ENCODE peak calls at places on chromosomes 13 and 19, in eight cellular contexts. L, W, F, D, N, M, E and B are unnamed samples.

GRCh38 chr19:2059422-2060201 is 8.6 kb upstream of the MKNK2 start:
- DNase-seq in F (peak), M (peak), N (peak), E (peak), L (peak), D (peak), W (peak), B (no peak)

GRCh38 chr13:96762876-96763275 is 231.4 kb downstream of the OXGR1 start:
- DNase-seq in N (no peak), F (no peak), M (no peak), L (no peak), W (no peak), D (peak), E (no peak), B (no peak)

GRCh38 chr13:25908390-25908789 is 143.4 kb downstream of the SHISA2 start:
- DNase-seq in M (no peak), D (no peak), N (no peak), E (no peak), L (no peak), F (no peak), W (no peak), B (no peak)

GRCh38 chr19:48925240-48925843 is 8.2 kb upstream of the DHDH start:
- DNase-seq in F (no peak), N (peak), M (no peak), D (peak), L (no peak), E (no peak), W (no peak), B (no peak)

GRCh38 chr19:17235618-17236413 is 9.8 kb downstream of the OCEL1 start:
- DNase-seq in M (peak), L (peak), D (peak), E (peak), W (peak), N (peak), F (peak), B (peak)

GRCh38 chr13:44763604-44764311 is 187.6 kb upstream of the TSC22D1 start:
- DNase-seq in M (no peak), E (no peak), F (peak), N (peak), D (peak), W (peak), L (peak), B (peak)

GRCh38 chr13:105165449-105166125 is 1369.9 kb downstream of the EFNB2 start:
- DNase-seq in M (no peak), W (no peak), E (no peak), N (no peak), F (no peak), L (no peak), D (no peak), B (no peak)

GRCh38 chr13:37102896-37103295 is 2.6 kb downstream of the CSNK1A1L start:
- DNase-seq in L (no peak), W (no peak), F (no peak), E (no peak), D (peak), M (no peak), N (no peak), B (no peak)

GRCh38 chr13:113545455-113545930 is 39.1 kb upstream of the TFDP1 start:
- DNase-seq in M (no peak), F (no peak), E (peak), L (no peak), N (peak), W (no peak), D (peak), B (no peak)

GRCh38 chr19:14439014-14439413 is 5.9 kb downstream of the PKN1 start:
- DNase-seq in D (no peak), W (no peak), E (no peak), M (no peak), N (no peak), L (no peak), F (no peak), B (peak)

GRCh38 chr13:73138276-73138950 is 79.6 kb downstream of the KLF5 start:
- DNase-seq in N (peak), E (no peak), D (peak), W (no peak), L (no peak), F (no peak), M (no peak), B (no peak)

GRCh38 chr13:95154441-95154886 is 146.8 kb downstream of the ABCC4 start:
- DNase-seq in N (no peak), E (no peak), M (no peak), W (no peak), F (no peak), D (peak), L (no peak), B (no peak)

GRCh38 chr13:95153647-95154405 is 147.4 kb downstream of the ABCC4 start:
- DNase-seq in F (no peak), E (no peak), N (peak), L (no peak), M (no peak), D (peak), W (no peak), B (no peak)

GRCh38 chr13:95155504-95155903 is 145.7 kb downstream of the ABCC4 start:
- DNase-seq in D (no peak), L (no peak), F (no peak), M (no peak), E (no peak), N (no peak), W (no peak), B (no peak)

GRCh38 chr13:95155093-95155492 is 146.2 kb downstream of the ABCC4 start:
- DNase-seq in W (no peak), E (no peak), D (no peak), N (no peak), L (no peak), M (no peak), F (no peak), B (no peak)

DNA sequence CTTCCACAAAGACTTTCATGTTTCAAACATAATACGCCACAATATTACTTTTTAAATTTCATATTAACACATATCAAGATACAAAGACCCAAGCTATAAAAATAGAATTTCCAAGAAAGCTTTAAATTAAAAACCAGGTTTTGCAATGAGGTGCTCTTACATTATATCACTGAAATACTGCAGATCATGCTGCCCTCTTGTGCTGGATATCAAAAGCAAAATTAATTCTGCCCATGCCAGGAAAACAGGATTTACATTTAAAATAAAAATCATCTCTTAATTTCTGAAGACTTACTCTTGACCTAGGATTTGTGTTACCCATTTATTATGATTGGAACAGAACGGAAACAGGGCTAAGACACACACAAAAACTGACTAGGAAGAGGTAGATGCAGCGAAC is 145.0 kb downstream of the ABCC4 start:
- DNase-seq in L (no peak), M (no peak), E (no peak), W (no peak), N (peak), D (peak), F (no peak), B (no peak)
- TF ChIP-seq CTCF in L (no peak), M (no peak), E (no peak), W (no peak), N (peak), D (no peak), F (no peak), B (peak)

GRCh38 chr13:50400930-50401553 is 385.8 kb downstream of the KCNRG start:
- DNase-seq in N (peak), L (no peak), E (no peak), W (no peak), F (no peak), D (peak), M (no peak), B (no peak)
- TF ChIP-seq CTCF in N (no peak), L (no peak), E (no peak), W (no peak), F (no peak), D (no peak), M (no peak), B (no peak)

DNA sequence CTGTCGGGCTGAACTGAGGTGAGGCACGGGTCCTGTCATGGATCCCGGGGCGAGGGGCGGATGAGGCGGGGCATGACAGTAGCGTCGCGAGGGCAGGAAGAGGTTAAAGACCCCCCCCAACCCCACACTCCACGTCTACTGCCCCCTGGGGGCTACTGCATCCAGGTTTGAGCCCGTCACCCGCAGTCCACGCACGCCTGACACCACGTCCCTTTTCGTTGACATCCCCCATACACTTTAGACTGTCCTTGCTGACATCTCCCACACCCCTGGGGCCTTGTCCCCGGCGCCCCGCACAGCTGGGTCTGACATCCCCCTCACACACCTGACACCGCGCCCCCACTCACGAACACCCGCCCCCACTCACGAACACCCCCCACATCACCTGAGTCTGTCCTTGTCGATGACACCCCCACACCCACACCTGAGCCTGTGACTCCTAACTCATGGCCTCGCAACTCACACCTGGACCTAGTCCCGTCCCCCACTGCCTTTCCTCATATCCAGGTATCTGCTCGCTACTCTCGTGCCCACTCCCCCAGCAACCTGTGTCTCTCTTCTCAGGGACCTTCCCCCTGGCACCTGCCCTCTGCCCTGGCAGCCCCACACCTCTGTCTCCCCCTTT is 416 bp downstream of the SLC25A42 start:
- DNase-seq in L (no peak), N (no peak), E (no peak), W (no peak), D (no peak), F (peak), M (no peak), B (no peak)
- TF ChIP-seq CTCF in L (peak), N (peak), E (no peak), W (no peak), D (no peak), F (no peak), M (no peak), B (peak)

GRCh38 chr13:51803422-51804294 is at the start of gene DHRS12:
- DNase-seq in E (peak), M (peak), L (peak), D (peak), N (peak), F (peak), W (peak), B (peak)
- TF ChIP-seq CTCF in E (no peak), M (peak), L (no peak), D (no peak), N (no peak), F (no peak), W (no peak), B (no peak)

GRCh38 chr13:48749699-48750473 is 96.2 kb downstream of the CYSLTR2 start:
- DNase-seq in W (peak), F (no peak), M (no peak), N (peak), D (peak), E (peak), L (peak), B (peak)
- TF ChIP-seq CTCF in W (no peak), F (no peak), M (no peak), N (peak), D (peak), E (peak), L (peak), B (peak)

DNA sequence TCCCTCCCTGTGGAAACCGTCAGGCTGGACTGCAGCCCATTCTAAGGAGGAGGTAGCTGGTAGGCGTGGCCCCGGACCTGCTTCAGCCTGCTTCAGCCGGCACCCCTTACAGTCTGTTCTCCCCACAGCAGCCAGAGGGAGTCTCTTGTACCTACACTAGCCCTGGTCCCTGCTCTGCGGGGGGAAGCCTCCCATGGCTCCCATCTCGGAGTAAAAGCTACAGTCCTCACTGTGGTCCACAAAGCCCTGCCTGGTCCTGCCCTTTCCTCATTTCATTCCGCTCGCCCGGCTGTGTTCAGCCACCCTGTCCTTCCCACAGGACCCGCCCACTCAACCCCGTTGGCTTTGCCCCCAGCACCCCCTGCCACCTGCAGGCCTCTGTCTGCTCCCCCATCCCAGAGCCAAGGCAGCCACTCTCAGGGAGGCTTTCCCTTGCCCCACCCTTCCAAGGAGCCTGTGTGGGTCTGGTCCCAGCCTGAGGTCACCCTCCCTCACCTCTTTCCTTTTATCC is 1.3 kb downstream of the PGLYRP1 start:
- DNase-seq in N (no peak), E (peak), L (no peak), D (no peak), M (no peak), W (no peak), F (peak), B (no peak)
- TF ChIP-seq CTCF in N (no peak), E (no peak), L (no peak), D (no peak), M (no peak), W (no peak), F (no peak), B (no peak)

GRCh38 chr13:23348270-23349126 is 85.0 kb downstream of the SACS start:
- DNase-seq in L (no peak), W (no peak), N (peak), F (no peak), M (no peak), E (no peak), D (no peak), B (no peak)
- TF ChIP-seq CTCF in L (no peak), W (no peak), N (peak), F (no peak), M (no peak), E (no peak), D (no peak), B (no peak)

GRCh38 chr19:29598036-29598435 is 8.0 kb upstream of the POP4 start:
- DNase-seq in E (peak), L (no peak), W (no peak), M (no peak), N (no peak), D (no peak), F (no peak), B (no peak)
- TF ChIP-seq CTCF in E (no peak), L (no peak), W (no peak), M (no peak), N (no peak), D (no peak), F (no peak), B (no peak)

DNA sequence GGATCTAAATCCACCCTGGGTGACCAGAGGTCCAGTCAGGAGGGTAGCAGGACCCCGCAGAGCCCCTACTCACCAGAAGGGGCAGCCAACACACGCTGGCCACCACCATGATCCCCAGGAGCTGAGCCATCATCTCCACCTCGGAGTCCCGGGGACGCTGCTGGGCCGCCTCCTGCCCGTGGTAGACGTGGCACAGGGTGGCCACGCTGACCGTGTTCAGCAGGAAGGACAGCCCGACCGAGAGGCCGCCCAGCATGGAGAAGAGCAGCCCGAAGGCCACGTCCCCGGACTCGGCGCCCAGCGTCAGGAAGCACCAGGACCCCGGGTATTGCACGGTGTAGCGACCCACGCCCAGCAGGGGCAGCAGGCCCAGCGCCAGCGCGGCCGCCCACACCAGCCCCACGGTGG is 6.9 kb downstream of the TBXA2R start:
- DNase-seq in D (no peak), N (no peak), F (no peak), L (peak), E (no peak), M (peak), W (no peak), B (no peak)
- TF ChIP-seq CTCF in D (no peak), N (peak), F (no peak), L (no peak), E (no peak), M (no peak), W (no peak), B (no peak)